ENCODE peak calls at places on chromosomes 7 and 10, in six cellular contexts. One of them, this sample, is unnamed.

GRCh38 chr7:140214075-140214684 is 37.4 kb upstream of the KDM7A start:
- DNase-seq in transverse colon: peak; percentile 87
- DNase-seq in RWPE1: no peak
- DNase-seq in WTC11: no peak
- DNase-seq in BE2C: peak; percentile 58
- DNase-seq in GM12864: no peak
- DNase-seq in this sample: peak; percentile 90

GRCh38 chr10:14812271-14812670 is 25.6 kb downstream of the CDNF start:
- DNase-seq in RWPE1: no peak
- DNase-seq in GM12864: peak; percentile 4
- DNase-seq in transverse colon: no peak
- DNase-seq in BE2C: no peak
- DNase-seq in WTC11: no peak
- DNase-seq in this sample: no peak

GRCh38 chr7:82442492-82443043 is 1.0 kb downstream of the CACNA2D1 start:
- DNase-seq in GM12864: no peak
- DNase-seq in transverse colon: no peak
- DNase-seq in BE2C: peak; percentile 48
- DNase-seq in RWPE1: peak; percentile 5
- DNase-seq in WTC11: no peak
- DNase-seq in this sample: no peak

GRCh38 chr7:25369794-25370193 is 141.5 kb upstream of the NPVF start:
- DNase-seq in GM12864: no peak
- DNase-seq in BE2C: no peak
- DNase-seq in transverse colon: no peak
- DNase-seq in WTC11: no peak
- DNase-seq in RWPE1: no peak
- DNase-seq in this sample: peak; percentile 63

GRCh38 chr10:120260446-120260845 is 196.6 kb upstream of the PLPP4 start:
- DNase-seq in WTC11: no peak
- DNase-seq in RWPE1: no peak
- DNase-seq in BE2C: no peak
- DNase-seq in transverse colon: no peak
- DNase-seq in GM12864: no peak
- DNase-seq in this sample: no peak

GRCh38 chr10:112137381-112137987 is 46.1 kb downstream of the GPAM start:
- DNase-seq in BE2C: peak; percentile 79
- DNase-seq in RWPE1: peak; percentile 93
- DNase-seq in GM12864: no peak
- DNase-seq in WTC11: peak; percentile 95
- DNase-seq in transverse colon: peak; percentile 73
- DNase-seq in this sample: peak; percentile 61

GRCh38 chr7:2633538-2634264 is 1.9 kb downstream of the TTYH3 start:
- DNase-seq in RWPE1: peak; percentile 70
- DNase-seq in transverse colon: no peak
- DNase-seq in GM12864: no peak
- DNase-seq in BE2C: peak; percentile 62
- DNase-seq in WTC11: no peak
- DNase-seq in this sample: no peak

GRCh38 chr7:139721417-139721816 is 56.4 kb downstream of the HIPK2 start:
- DNase-seq in transverse colon: peak; percentile 6
- DNase-seq in RWPE1: no peak
- DNase-seq in GM12864: no peak
- DNase-seq in BE2C: no peak
- DNase-seq in WTC11: no peak
- DNase-seq in this sample: no peak

GRCh38 chr7:116499168-116500070 is at the start of gene CAV2:
- DNase-seq in transverse colon: peak; percentile 64
- DNase-seq in GM12864: no peak
- DNase-seq in WTC11: peak; percentile 51
- DNase-seq in RWPE1: peak; percentile 74
- DNase-seq in BE2C: peak; percentile 19
- DNase-seq in this sample: peak; percentile 66

GRCh38 chr10:98349508-98349922 is 65.5 kb downstream of the PYROXD2 start:
- DNase-seq in GM12864: peak; percentile 25
- DNase-seq in RWPE1: no peak
- DNase-seq in transverse colon: peak; percentile 38
- DNase-seq in WTC11: no peak
- DNase-seq in BE2C: no peak
- DNase-seq in this sample: no peak

GRCh38 chr10:131652416-131652815 is 248.4 kb upstream of the PPP2R2D start:
- DNase-seq in WTC11: no peak
- DNase-seq in BE2C: no peak
- DNase-seq in transverse colon: no peak
- DNase-seq in GM12864: no peak
- DNase-seq in RWPE1: no peak
- DNase-seq in this sample: no peak

GRCh38 chr7:74069086-74069541 is 14.5 kb upstream of the LIMK1 start:
- DNase-seq in BE2C: no peak
- DNase-seq in transverse colon: no peak
- DNase-seq in RWPE1: no peak
- DNase-seq in WTC11: no peak
- DNase-seq in GM12864: no peak
- DNase-seq in this sample: no peak

GRCh38 chr7:135232720-135233119 is 918 bp upstream of the STRA8 start:
- DNase-seq in transverse colon: no peak
- DNase-seq in RWPE1: no peak
- DNase-seq in BE2C: peak; percentile 33
- DNase-seq in WTC11: peak; percentile 76
- DNase-seq in GM12864: no peak
- DNase-seq in this sample: no peak

GRCh38 chr7:109964780-109965179 is 1126.1 kb upstream of the LRRN3 start:
- DNase-seq in RWPE1: no peak
- DNase-seq in WTC11: no peak
- DNase-seq in BE2C: no peak
- DNase-seq in GM12864: no peak
- DNase-seq in transverse colon: no peak
- DNase-seq in this sample: no peak

GRCh38 chr10:133004478-133004877 is 62.1 kb upstream of the CFAP46 start:
- DNase-seq in BE2C: no peak
- DNase-seq in GM12864: no peak
- DNase-seq in RWPE1: no peak
- DNase-seq in WTC11: no peak
- DNase-seq in transverse colon: no peak
- DNase-seq in this sample: no peak

GRCh38 chr10:133007360-133007858 is 65.0 kb upstream of the CFAP46 start:
- DNase-seq in GM12864: no peak
- DNase-seq in BE2C: no peak
- DNase-seq in transverse colon: no peak
- DNase-seq in RWPE1: no peak
- DNase-seq in WTC11: no peak
- DNase-seq in this sample: no peak

GRCh38 chr10:133004991-133005390 is 62.6 kb upstream of the CFAP46 start:
- DNase-seq in transverse colon: no peak
- DNase-seq in WTC11: no peak
- DNase-seq in RWPE1: no peak
- DNase-seq in BE2C: no peak
- DNase-seq in GM12864: no peak
- DNase-seq in this sample: no peak

GRCh38 chr10:133006806-133007205 is 64.4 kb upstream of the CFAP46 start:
- DNase-seq in transverse colon: no peak
- DNase-seq in RWPE1: no peak
- DNase-seq in GM12864: no peak
- DNase-seq in BE2C: no peak
- DNase-seq in WTC11: no peak
- DNase-seq in this sample: no peak

DNA sequence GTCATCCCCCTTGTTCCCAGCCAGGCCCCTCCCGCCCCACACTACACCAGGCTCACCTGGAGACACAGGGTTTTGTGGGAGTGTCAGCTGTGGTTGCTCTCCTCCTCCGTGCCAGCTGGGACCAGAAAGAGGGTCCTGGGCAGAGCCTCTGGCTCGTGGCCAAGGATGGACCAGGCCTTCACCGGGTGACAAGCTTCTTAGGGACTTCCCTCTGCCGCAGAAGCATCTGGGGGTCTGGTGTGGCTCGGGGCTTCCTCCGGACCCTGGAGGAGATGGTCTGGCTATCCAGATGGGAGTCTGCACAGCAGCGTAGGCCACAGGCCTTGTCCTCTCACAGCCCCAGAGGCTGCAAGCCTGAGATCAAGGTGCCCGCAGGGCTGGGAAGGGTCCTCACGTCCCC is 63.8 kb upstream of the CFAP46 start:
- DNase-seq in WTC11: no peak
- DNase-seq in transverse colon: no peak
- DNase-seq in BE2C: no peak
- DNase-seq in GM12864: no peak
- DNase-seq in RWPE1: no peak
- DNase-seq in this sample: no peak
- TF ChIP-seq CTCF in WTC11: no peak
- TF ChIP-seq CTCF in transverse colon: no peak
- TF ChIP-seq CTCF in BE2C: no peak
- TF ChIP-seq CTCF in GM12864: no peak
- TF ChIP-seq CTCF in RWPE1: no peak
- TF ChIP-seq CTCF in this sample: no peak

GRCh38 chr10:326894-327635 is 191.8 kb downstream of the ZMYND11 start:
- DNase-seq in WTC11: no peak
- DNase-seq in transverse colon: no peak
- DNase-seq in RWPE1: no peak
- DNase-seq in GM12864: no peak
- DNase-seq in BE2C: no peak
- DNase-seq in this sample: no peak

GRCh38 chr10:324593-324992 is 189.3 kb downstream of the ZMYND11 start:
- DNase-seq in WTC11: no peak
- DNase-seq in GM12864: no peak
- DNase-seq in transverse colon: no peak
- DNase-seq in BE2C: no peak
- DNase-seq in RWPE1: no peak
- DNase-seq in this sample: no peak

GRCh38 chr10:326350-326749 is 191.1 kb downstream of the ZMYND11 start:
- DNase-seq in GM12864: no peak
- DNase-seq in RWPE1: no peak
- DNase-seq in BE2C: no peak
- DNase-seq in transverse colon: no peak
- DNase-seq in WTC11: no peak
- DNase-seq in this sample: no peak

GRCh38 chr10:323651-324293 is 188.5 kb downstream of the ZMYND11 start:
- DNase-seq in WTC11: no peak
- DNase-seq in BE2C: no peak
- DNase-seq in RWPE1: peak; percentile 90
- DNase-seq in transverse colon: peak; percentile 52
- DNase-seq in GM12864: no peak
- DNase-seq in this sample: peak; percentile 45

DNA sequence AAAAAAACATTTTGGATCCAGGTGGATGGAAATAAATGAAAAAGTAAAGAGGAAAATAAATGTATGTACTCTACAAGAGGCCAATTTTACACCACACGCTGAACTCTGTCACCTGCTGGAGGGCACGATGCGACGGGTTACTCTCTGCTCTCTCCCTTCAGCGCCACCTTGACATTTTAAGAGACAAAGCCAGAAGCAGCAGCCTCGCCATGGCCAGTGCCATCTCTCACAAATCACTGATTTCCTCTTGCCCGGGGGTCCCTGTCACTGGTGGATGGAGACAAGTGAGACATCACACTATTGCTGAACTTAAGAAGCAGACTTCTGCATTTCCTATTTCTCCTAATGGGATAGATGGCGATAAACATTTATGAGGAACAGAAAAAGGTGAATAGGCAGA is 190.0 kb downstream of the ZMYND11 start:
- DNase-seq in BE2C: no peak
- DNase-seq in RWPE1: no peak
- DNase-seq in WTC11: no peak
- DNase-seq in transverse colon: no peak
- DNase-seq in GM12864: no peak
- DNase-seq in this sample: no peak
- TF ChIP-seq CTCF in BE2C: no peak
- TF ChIP-seq CTCF in RWPE1: no peak
- TF ChIP-seq CTCF in WTC11: no peak
- TF ChIP-seq CTCF in transverse colon: no peak
- TF ChIP-seq CTCF in GM12864: no peak
- TF ChIP-seq CTCF in this sample: no peak

DNA sequence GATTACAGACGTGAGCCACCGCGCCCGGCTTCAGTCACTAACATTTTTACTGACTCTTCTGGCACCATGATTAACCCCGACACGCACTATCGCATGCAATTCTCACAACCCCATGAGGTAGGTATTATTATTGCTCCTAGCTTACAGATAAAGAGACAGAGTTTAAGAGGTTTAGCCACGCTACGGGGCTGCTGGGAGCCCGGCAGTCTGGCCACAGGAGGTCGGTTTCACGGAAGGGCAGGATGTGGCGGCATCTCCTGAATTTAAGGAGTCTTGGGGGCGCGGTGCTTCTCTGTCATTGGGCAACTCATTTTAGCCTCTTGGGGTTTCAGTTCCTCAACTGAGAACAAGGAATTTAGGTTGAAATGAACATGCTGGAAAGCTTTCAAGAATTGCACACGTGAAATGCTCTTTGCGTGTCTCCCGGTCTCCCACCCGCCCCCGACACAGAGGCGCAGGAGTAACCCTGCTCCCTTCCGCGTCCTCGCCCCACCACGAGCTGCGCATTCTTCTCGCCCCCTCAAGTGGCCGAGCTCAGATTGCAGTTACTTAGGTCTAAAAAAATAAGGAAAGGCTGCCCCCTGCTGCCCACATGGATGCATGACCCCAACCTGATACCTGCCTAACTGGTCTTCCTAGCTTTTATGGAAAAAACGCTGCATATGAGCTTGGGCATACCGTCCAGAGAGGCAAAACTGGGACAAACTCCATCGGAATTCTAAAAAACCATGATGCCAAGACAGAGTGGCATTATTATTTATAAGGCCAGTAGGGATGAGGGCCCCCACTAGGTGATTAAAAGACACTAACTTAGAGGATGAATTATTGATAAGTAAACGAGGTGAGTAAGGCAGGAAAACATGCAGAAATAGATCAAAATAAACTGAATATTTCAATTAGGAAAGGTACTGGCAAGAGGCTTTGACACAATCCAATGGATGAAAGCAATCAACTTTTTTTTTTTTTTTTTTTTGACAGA is 12.4 kb downstream of the PRSS2 start:
- DNase-seq in RWPE1: peak; percentile 72
- DNase-seq in WTC11: peak; percentile 91
- DNase-seq in BE2C: peak; percentile 85
- DNase-seq in transverse colon: peak; percentile 90
- DNase-seq in GM12864: peak; percentile 86
- DNase-seq in this sample: peak; percentile 97
- TF ChIP-seq CTCF in RWPE1: peak; percentile 93
- TF ChIP-seq CTCF in WTC11: peak; percentile 93
- TF ChIP-seq CTCF in BE2C: peak; percentile 94
- TF ChIP-seq CTCF in transverse colon: peak; percentile 88
- TF ChIP-seq CTCF in GM12864: peak; percentile 89
- TF ChIP-seq CTCF in this sample: peak; percentile 92

DNA sequence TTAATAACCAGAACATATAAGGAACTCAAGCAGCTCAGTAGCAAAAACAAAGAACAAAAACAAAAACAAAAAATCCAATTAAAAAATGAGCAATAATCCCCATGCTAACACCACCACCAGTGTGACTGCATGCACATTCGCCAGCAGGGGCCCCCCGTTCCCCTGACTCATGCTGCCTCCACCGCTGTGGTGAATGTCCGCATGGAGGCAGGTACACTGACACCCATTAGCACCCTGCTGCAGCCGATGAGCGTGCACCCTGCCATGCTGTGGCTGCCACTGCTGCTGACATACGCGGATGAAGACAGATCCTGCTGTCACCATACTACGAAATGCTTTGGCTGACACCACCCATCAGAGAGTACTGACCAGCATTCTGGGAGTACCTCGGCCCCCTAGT is 321.6 kb upstream of the LRRTM3 start:
- DNase-seq in transverse colon: no peak
- DNase-seq in RWPE1: no peak
- DNase-seq in WTC11: peak; percentile 37
- DNase-seq in BE2C: no peak
- DNase-seq in GM12864: no peak
- DNase-seq in this sample: no peak
- TF ChIP-seq CTCF in transverse colon: no peak
- TF ChIP-seq CTCF in RWPE1: no peak
- TF ChIP-seq CTCF in WTC11: no peak
- TF ChIP-seq CTCF in BE2C: no peak
- TF ChIP-seq CTCF in GM12864: no peak
- TF ChIP-seq CTCF in this sample: no peak

GRCh38 chr10:121541450-121541849 is 56.8 kb downstream of the FGFR2 start:
- DNase-seq in RWPE1: no peak
- DNase-seq in transverse colon: no peak
- DNase-seq in GM12864: no peak
- DNase-seq in BE2C: no peak
- DNase-seq in WTC11: no peak
- DNase-seq in this sample: no peak
- TF ChIP-seq CTCF in RWPE1: no peak
- TF ChIP-seq CTCF in transverse colon: no peak
- TF ChIP-seq CTCF in GM12864: no peak
- TF ChIP-seq CTCF in BE2C: no peak
- TF ChIP-seq CTCF in WTC11: no peak
- TF ChIP-seq CTCF in this sample: no peak

This sample was measured in body of pancreas.